ENCODE peak calls at places on chromosome 13, in four cellular contexts. P is NCI-H774; B is T-helper 1 cell; W is activated gamma-delta T cell treated with anti-CD3 and anti-CD28 coated beads, Interleukin-2, amount 50 U/mL, for 16 hours. U is an unnamed sample.
A peak's percentile ranks its signal among the peaks of the same experiment; 100 is the strongest.

GRCh38 chr13:72304121-72304745 is 423.2 kb downstream of the MZT1 start:
- DNase-seq in P (no peak), B (no peak), W (no peak), U (no peak)

GRCh38 chr13:57666554-57666953 is 35.0 kb downstream of the PCDH17 start:
- DNase-seq in P (no peak), B (no peak), W (no peak), U (no peak)

GRCh38 chr13:82698383-82698782 is 1183.9 kb downstream of the SLITRK1 start:
- DNase-seq in P (no peak), B (no peak), W (no peak), U (no peak)

GRCh38 chr13:66895780-66896179 is 334.4 kb downstream of the PCDH9 start:
- DNase-seq in P (no peak), B (no peak), W (no peak), U (no peak)

GRCh38 chr13:68550330-68550729 is 1320.2 kb upstream of the PCDH9 start:
- DNase-seq in P (no peak), B (no peak), W (no peak), U (no peak)

GRCh38 chr13:85386424-85386823 is 412.8 kb downstream of the SLITRK6 start:
- DNase-seq in P (peak; percentile 12), B (no peak), W (no peak), U (peak; percentile 13)

GRCh38 chr13:111460548-111461444 is 140.4 kb downstream of the TEX29 start:
- DNase-seq in P (peak; percentile 83), B (no peak), W (no peak), U (peak; percentile 44)

GRCh38 chr13:77388944-77389616 is 62.2 kb upstream of the MYCBP2 start:
- DNase-seq in P (no peak), B (no peak), W (no peak), U (no peak)

GRCh38 chr13:114066956-114067355 is 65.5 kb downstream of the RASA3 start:
- DNase-seq in P (no peak), B (no peak), W (no peak), U (no peak)

GRCh38 chr13:73075546-73075945 is 16.7 kb downstream of the KLF5 start:
- DNase-seq in P (no peak), B (no peak), W (no peak), U (no peak)

GRCh38 chr13:86765462-86765861 is 905.7 kb upstream of the SLITRK5 start:
- DNase-seq in P (no peak), B (no peak), W (no peak), U (no peak)

GRCh38 chr13:97141564-97142005 is 80.5 kb upstream of the MBNL2 start:
- DNase-seq in P (peak; percentile 57), B (peak; percentile 20), W (no peak), U (peak; percentile 89)

GRCh38 chr13:98458431-98458830 is 118.5 kb downstream of the STK24 start:
- DNase-seq in P (no peak), B (no peak), W (no peak), U (no peak)

GRCh38 chr13:87671031-87671823 is at the start of gene SLITRK5:
- DNase-seq in P (peak; percentile 32), B (peak; percentile 41), W (peak; percentile 47), U (peak; percentile 21)

GRCh38 chr13:82947121-82948077 is 934.9 kb downstream of the SLITRK1 start:
- DNase-seq in P (no peak), B (no peak), W (no peak), U (no peak)

GRCh38 chr13:105291987-105292386 is 1243.5 kb downstream of the EFNB2 start:
- DNase-seq in P (no peak), B (no peak), W (no peak), U (no peak)

GRCh38 chr13:113742000-113742441 is 17.0 kb upstream of the TMEM255B start:
- DNase-seq in P (no peak), B (no peak), W (no peak), U (no peak)

GRCh38 chr13:74115138-74115537 is 19.1 kb downstream of the KLF12 start:
- DNase-seq in P (no peak), B (no peak), W (no peak), U (peak; percentile 50)

GRCh38 chr13:75770164-75771145 is 134.3 kb downstream of the LMO7 start:
- DNase-seq in P (no peak), B (no peak), W (no peak), U (peak; percentile 23)

GRCh38 chr13:53338760-53339159 is 310.1 kb downstream of the OLFM4 start:
- DNase-seq in P (no peak), B (no peak), W (no peak), U (no peak)

GRCh38 chr13:99398071-99398470 is 90.9 kb upstream of the GPR183 start:
- DNase-seq in P (no peak), B (no peak), W (no peak), U (no peak)

GRCh38 chr13:99446242-99446641 is 55.0 kb upstream of the TM9SF2 start:
- DNase-seq in P (no peak), B (no peak), W (no peak), U (no peak)

GRCh38 chr13:102089177-102089576 is 312.7 kb downstream of the FGF14 start:
- DNase-seq in P (no peak), B (no peak), W (no peak), U (no peak)

GRCh38 chr13:71360041-71360440 is 507.0 kb downstream of the DACH1 start:
- DNase-seq in P (no peak), B (no peak), W (no peak), U (no peak)

GRCh38 chr13:99629641-99630040 is 128.4 kb downstream of the TM9SF2 start:
- DNase-seq in P (no peak), B (no peak), W (no peak), U (no peak)

GRCh38 chr13:44120814-44121505 is 241.3 kb downstream of the LACC1 start:
- DNase-seq in P (no peak), B (no peak), W (no peak), U (no peak)

GRCh38 chr13:41196620-41197019 is 2.3 kb upstream of the KBTBD7 start:
- DNase-seq in P (no peak), B (no peak), W (no peak), U (no peak)

GRCh38 chr13:97202761-97203160 is 19.4 kb upstream of the MBNL2 start:
- DNase-seq in P (no peak), B (no peak), W (no peak), U (no peak)

GRCh38 chr13:67226686-67227085 is 3.5 kb downstream of the PCDH9 start:
- DNase-seq in P (no peak), B (no peak), W (no peak), U (no peak)

GRCh38 chr13:97278395-97279078 is 56.4 kb downstream of the MBNL2 start:
- DNase-seq in P (no peak), B (no peak), W (no peak), U (no peak)

GRCh38 chr13:29497137-29497654 is 98.3 kb downstream of the SLC7A1 start:
- DNase-seq in P (no peak), B (no peak), W (no peak), U (peak; percentile 34)

GRCh38 chr13:111873676-111874178 is 193.2 kb upstream of the SOX1 start:
- DNase-seq in P (no peak), B (no peak), W (no peak), U (no peak)

GRCh38 chr13:99704390-99704789 is 203.1 kb downstream of the TM9SF2 start:
- DNase-seq in P (peak; percentile 95), B (no peak), W (no peak), U (no peak)

GRCh38 chr13:31725841-31726240 is 13.5 kb upstream of the RXFP2 start:
- DNase-seq in P (no peak), B (no peak), W (no peak), U (no peak)

GRCh38 chr13:73422973-73423372 is 364.2 kb downstream of the KLF5 start:
- DNase-seq in P (no peak), B (no peak), W (no peak), U (no peak)

GRCh38 chr13:21583496-21583895 is 20.5 kb downstream of the MICU2 start:
- DNase-seq in P (no peak), B (no peak), W (no peak), U (peak; percentile 67)

GRCh38 chr13:37531054-37531453 is 67.5 kb downstream of the POSTN start:
- DNase-seq in P (no peak), B (no peak), W (no peak), U (peak; percentile 98)

U was measured in brain microvascular endothelial cell.